ENCODE peak calls at places on chromosomes 16 and 17, in nine cellular contexts. One of them, this sample, is unnamed.

GRCh38 chr16:73879621-73880020 is 417.0 kb upstream of the PSMD7 start:
- DNase-seq in GM23338: no peak
- DNase-seq in CD8-positive, alpha-beta T cell: no peak
- DNase-seq in fibroblast of lung: no peak
- DNase-seq in ascending aorta: no peak
- DNase-seq in Calu3: no peak
- DNase-seq in OCI-LY7: no peak
- DNase-seq in AG04450: no peak
- DNase-seq in neural crest cell: no peak
- DNase-seq in this sample: no peak

GRCh38 chr17:1000597-1001490 is 3.9 kb downstream of the TIMM22 start:
- DNase-seq in neural crest cell: no peak
- DNase-seq in Calu3: no peak
- DNase-seq in ascending aorta: no peak
- DNase-seq in CD8-positive, alpha-beta T cell: no peak
- DNase-seq in GM23338: no peak
- DNase-seq in AG04450: no peak
- DNase-seq in OCI-LY7: no peak
- DNase-seq in fibroblast of lung: peak; percentile 53
- DNase-seq in this sample: no peak

GRCh38 chr17:42201155-42201772 is 7.0 kb upstream of the GHDC start:
- DNase-seq in Calu3: no peak
- DNase-seq in ascending aorta: no peak
- DNase-seq in OCI-LY7: no peak
- DNase-seq in fibroblast of lung: no peak
- DNase-seq in CD8-positive, alpha-beta T cell: no peak
- DNase-seq in GM23338: no peak
- DNase-seq in neural crest cell: no peak
- DNase-seq in AG04450: no peak
- DNase-seq in this sample: no peak

GRCh38 chr16:86156155-86156554 is 257.2 kb downstream of the IRF8 start:
- DNase-seq in AG04450: no peak
- DNase-seq in ascending aorta: no peak
- DNase-seq in OCI-LY7: no peak
- DNase-seq in fibroblast of lung: no peak
- DNase-seq in CD8-positive, alpha-beta T cell: no peak
- DNase-seq in neural crest cell: no peak
- DNase-seq in GM23338: no peak
- DNase-seq in Calu3: no peak
- DNase-seq in this sample: no peak

GRCh38 chr16:80804451-80805383 is at the start of gene CDYL2:
- DNase-seq in OCI-LY7: peak; percentile 53
- DNase-seq in neural crest cell: peak; percentile 4
- DNase-seq in CD8-positive, alpha-beta T cell: peak; percentile 69
- DNase-seq in Calu3: peak; percentile 55
- DNase-seq in GM23338: peak; percentile 31
- DNase-seq in AG04450: no peak
- DNase-seq in fibroblast of lung: peak; percentile 36
- DNase-seq in ascending aorta: no peak
- DNase-seq in this sample: peak; percentile 61

GRCh38 chr16:25395528-25395927 is 137.9 kb upstream of the ZKSCAN2 start:
- DNase-seq in ascending aorta: no peak
- DNase-seq in OCI-LY7: no peak
- DNase-seq in AG04450: no peak
- DNase-seq in Calu3: no peak
- DNase-seq in fibroblast of lung: no peak
- DNase-seq in CD8-positive, alpha-beta T cell: no peak
- DNase-seq in GM23338: peak; percentile 57
- DNase-seq in neural crest cell: no peak
- DNase-seq in this sample: no peak

GRCh38 chr16:77888786-77889185 is 100.4 kb downstream of the VAT1L start:
- DNase-seq in ascending aorta: no peak
- DNase-seq in CD8-positive, alpha-beta T cell: no peak
- DNase-seq in AG04450: no peak
- DNase-seq in Calu3: no peak
- DNase-seq in neural crest cell: no peak
- DNase-seq in fibroblast of lung: no peak
- DNase-seq in OCI-LY7: no peak
- DNase-seq in GM23338: no peak
- DNase-seq in this sample: no peak

GRCh38 chr16:52470601-52471000 is 76.3 kb downstream of the TOX3 start:
- DNase-seq in neural crest cell: no peak
- DNase-seq in GM23338: peak; percentile 77
- DNase-seq in ascending aorta: no peak
- DNase-seq in CD8-positive, alpha-beta T cell: no peak
- DNase-seq in OCI-LY7: no peak
- DNase-seq in fibroblast of lung: no peak
- DNase-seq in AG04450: no peak
- DNase-seq in Calu3: no peak
- DNase-seq in this sample: no peak

DNA sequence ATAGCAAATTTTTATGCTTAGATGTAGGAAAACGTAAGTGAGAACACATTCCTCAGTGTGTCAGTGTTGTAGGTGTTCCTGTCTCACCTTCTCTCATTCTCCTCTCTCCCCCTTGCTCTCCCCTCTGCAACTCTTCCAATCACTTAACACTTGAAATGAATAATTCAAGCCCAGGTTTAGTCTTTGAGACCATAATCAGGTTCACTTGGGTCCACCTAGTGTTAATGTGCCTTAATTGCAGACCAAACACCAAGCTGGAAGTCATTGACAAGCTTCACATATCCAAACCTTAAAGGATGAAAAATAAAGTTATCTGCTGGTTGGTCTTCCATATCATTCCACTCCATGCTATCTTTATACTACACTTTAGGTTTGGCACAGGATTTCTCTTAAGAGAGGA is 37.0 kb downstream of the STXBP4 start:
- DNase-seq in Calu3: no peak
- DNase-seq in AG04450: no peak
- DNase-seq in CD8-positive, alpha-beta T cell: no peak
- DNase-seq in OCI-LY7: peak; percentile 40
- DNase-seq in GM23338: peak; percentile 73
- DNase-seq in fibroblast of lung: peak; percentile 19
- DNase-seq in ascending aorta: no peak
- DNase-seq in neural crest cell: no peak
- DNase-seq in this sample: no peak
- TF ChIP-seq CTCF in Calu3: peak; percentile 51
- TF ChIP-seq CTCF in AG04450: peak; percentile 41
- TF ChIP-seq CTCF in CD8-positive, alpha-beta T cell: no peak
- TF ChIP-seq CTCF in OCI-LY7: peak; percentile 78
- TF ChIP-seq CTCF in GM23338: peak; percentile 59
- TF ChIP-seq CTCF in fibroblast of lung: peak; percentile 21
- TF ChIP-seq CTCF in ascending aorta: peak; percentile 14
- TF ChIP-seq CTCF in neural crest cell: peak; percentile 55
- TF ChIP-seq CTCF in this sample: peak; percentile 55

GRCh38 chr16:88534731-88535141 is 35.5 kb upstream of the ZC3H18 start:
- DNase-seq in fibroblast of lung: peak; percentile 52
- DNase-seq in neural crest cell: no peak
- DNase-seq in CD8-positive, alpha-beta T cell: peak; percentile 66
- DNase-seq in OCI-LY7: peak; percentile 41
- DNase-seq in GM23338: peak; percentile 65
- DNase-seq in ascending aorta: no peak
- DNase-seq in AG04450: no peak
- DNase-seq in Calu3: no peak
- DNase-seq in this sample: peak; percentile 59
- TF ChIP-seq CTCF in fibroblast of lung: no peak
- TF ChIP-seq CTCF in neural crest cell: no peak
- TF ChIP-seq CTCF in CD8-positive, alpha-beta T cell: no peak
- TF ChIP-seq CTCF in OCI-LY7: no peak
- TF ChIP-seq CTCF in GM23338: no peak
- TF ChIP-seq CTCF in ascending aorta: no peak
- TF ChIP-seq CTCF in AG04450: no peak
- TF ChIP-seq CTCF in Calu3: no peak
- TF ChIP-seq CTCF in this sample: no peak

GRCh38 chr17:16945513-16946201 is 26.3 kb downstream of the TNFRSF13B start:
- DNase-seq in AG04450: no peak
- DNase-seq in ascending aorta: no peak
- DNase-seq in OCI-LY7: peak; percentile 23
- DNase-seq in CD8-positive, alpha-beta T cell: peak; percentile 42
- DNase-seq in Calu3: no peak
- DNase-seq in GM23338: peak; percentile 80
- DNase-seq in fibroblast of lung: no peak
- DNase-seq in neural crest cell: no peak
- DNase-seq in this sample: no peak
- TF ChIP-seq CTCF in AG04450: no peak
- TF ChIP-seq CTCF in ascending aorta: no peak
- TF ChIP-seq CTCF in OCI-LY7: peak; percentile 57
- TF ChIP-seq CTCF in CD8-positive, alpha-beta T cell: no peak
- TF ChIP-seq CTCF in Calu3: no peak
- TF ChIP-seq CTCF in GM23338: peak; percentile 69
- TF ChIP-seq CTCF in fibroblast of lung: no peak
- TF ChIP-seq CTCF in neural crest cell: no peak
- TF ChIP-seq CTCF in this sample: no peak

DNA sequence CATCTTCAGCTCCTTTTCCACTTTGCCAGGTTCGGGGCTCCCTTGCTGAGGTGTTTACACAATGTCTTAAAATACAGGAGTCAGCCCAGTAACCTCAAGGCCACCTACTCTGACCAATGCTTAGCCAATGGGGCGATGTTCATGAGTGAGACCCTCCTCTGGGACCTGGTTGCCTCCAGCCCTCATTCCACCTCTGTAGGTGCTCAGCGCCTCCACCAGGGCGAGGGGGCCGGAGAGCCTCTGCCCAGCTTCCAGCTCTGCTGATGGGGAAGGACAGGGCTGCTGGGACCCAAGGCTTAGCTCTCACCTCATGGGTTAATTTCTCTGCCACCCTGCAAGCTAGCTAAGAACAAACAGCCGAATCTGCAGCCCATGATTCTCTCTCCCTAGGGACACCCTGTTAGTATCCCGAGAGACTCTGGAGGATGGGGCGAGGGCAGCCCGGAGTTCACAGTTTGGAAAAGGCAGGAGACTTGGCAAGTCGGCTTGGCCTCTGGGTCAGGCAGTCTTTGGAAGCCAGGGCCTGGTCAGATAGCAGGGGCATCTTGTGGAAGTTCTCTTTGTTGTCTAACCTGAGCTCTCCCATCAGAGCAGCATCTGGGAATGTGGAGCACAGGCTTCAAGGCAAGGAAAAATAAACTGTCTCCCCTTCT is 16.2 kb downstream of the SRCIN1 start:
- DNase-seq in GM23338: no peak
- DNase-seq in ascending aorta: no peak
- DNase-seq in neural crest cell: no peak
- DNase-seq in OCI-LY7: no peak
- DNase-seq in Calu3: no peak
- DNase-seq in fibroblast of lung: no peak
- DNase-seq in AG04450: no peak
- DNase-seq in CD8-positive, alpha-beta T cell: no peak
- DNase-seq in this sample: no peak
- TF ChIP-seq CTCF in GM23338: no peak
- TF ChIP-seq CTCF in ascending aorta: no peak
- TF ChIP-seq CTCF in neural crest cell: no peak
- TF ChIP-seq CTCF in OCI-LY7: no peak
- TF ChIP-seq CTCF in Calu3: no peak
- TF ChIP-seq CTCF in fibroblast of lung: no peak
- TF ChIP-seq CTCF in AG04450: no peak
- TF ChIP-seq CTCF in CD8-positive, alpha-beta T cell: no peak
- TF ChIP-seq CTCF in this sample: no peak

DNA sequence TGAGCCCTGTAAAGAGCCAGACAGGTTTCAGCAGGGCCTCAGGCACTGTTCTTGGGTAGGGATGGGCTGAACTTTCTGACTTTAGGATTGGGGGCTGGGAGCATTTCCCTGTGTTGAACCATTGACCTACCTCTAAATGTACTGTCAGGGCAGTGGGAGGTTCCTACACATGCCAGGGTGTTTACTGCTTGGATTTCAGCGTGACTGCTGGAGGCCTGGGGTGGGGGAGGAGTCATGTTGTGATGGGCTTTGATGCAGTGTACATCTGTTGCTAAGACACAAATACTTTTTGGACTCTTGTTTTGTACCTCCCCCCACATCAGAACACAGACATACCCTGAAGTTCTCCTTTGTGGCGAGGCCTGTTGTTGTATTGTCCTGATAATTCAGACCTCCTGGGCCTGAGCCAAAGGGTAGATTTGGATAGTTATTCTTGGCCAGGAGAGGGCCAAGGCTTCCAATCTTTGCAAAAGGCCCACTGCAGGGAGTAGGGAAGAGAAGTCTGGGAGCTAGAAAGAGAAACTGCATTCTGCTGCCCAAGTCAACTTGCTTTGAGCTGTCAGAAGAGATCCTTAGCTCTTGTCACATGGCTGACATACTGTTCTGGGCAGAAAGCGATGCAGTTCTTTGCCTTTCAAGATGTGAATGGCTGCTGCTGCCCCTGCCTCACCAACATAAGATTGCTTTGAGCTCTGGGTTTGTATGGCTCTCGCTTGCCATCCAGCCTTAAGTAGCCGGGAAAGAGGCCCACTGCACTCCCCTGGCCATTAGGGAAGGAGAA is 3.7 kb downstream of the NFE2L1 start:
- DNase-seq in CD8-positive, alpha-beta T cell: no peak
- DNase-seq in neural crest cell: no peak
- DNase-seq in AG04450: no peak
- DNase-seq in fibroblast of lung: peak; percentile 86
- DNase-seq in OCI-LY7: no peak
- DNase-seq in Calu3: no peak
- DNase-seq in GM23338: peak; percentile 43
- DNase-seq in ascending aorta: no peak
- DNase-seq in this sample: no peak
- TF ChIP-seq CTCF in CD8-positive, alpha-beta T cell: no peak
- TF ChIP-seq CTCF in neural crest cell: no peak
- TF ChIP-seq CTCF in AG04450: peak; percentile 24
- TF ChIP-seq CTCF in fibroblast of lung: peak; percentile 10
- TF ChIP-seq CTCF in OCI-LY7: no peak
- TF ChIP-seq CTCF in Calu3: no peak
- TF ChIP-seq CTCF in GM23338: no peak
- TF ChIP-seq CTCF in ascending aorta: no peak
- TF ChIP-seq CTCF in this sample: no peak

GRCh38 chr17:81871387-81872120 is 417 bp upstream of the ARHGDIA start:
- DNase-seq in Calu3: peak; percentile 96
- DNase-seq in fibroblast of lung: peak; percentile 78
- DNase-seq in CD8-positive, alpha-beta T cell: peak; percentile 97
- DNase-seq in AG04450: peak; percentile 47
- DNase-seq in GM23338: peak; percentile 89
- DNase-seq in OCI-LY7: peak; percentile 96
- DNase-seq in ascending aorta: peak; percentile 74
- DNase-seq in neural crest cell: peak; percentile 88
- DNase-seq in this sample: peak; percentile 95
- TF ChIP-seq CTCF in Calu3: peak; percentile 21
- TF ChIP-seq CTCF in fibroblast of lung: peak; percentile 27
- TF ChIP-seq CTCF in CD8-positive, alpha-beta T cell: no peak
- TF ChIP-seq CTCF in AG04450: peak; percentile 27
- TF ChIP-seq CTCF in GM23338: peak; percentile 27
- TF ChIP-seq CTCF in OCI-LY7: peak; percentile 59
- TF ChIP-seq CTCF in ascending aorta: peak; percentile 53
- TF ChIP-seq CTCF in neural crest cell: peak; percentile 39
- TF ChIP-seq CTCF in this sample: no peak

GRCh38 chr16:84950906-84951305 is 60.4 kb downstream of the ZDHHC7 start:
- DNase-seq in fibroblast of lung: no peak
- DNase-seq in CD8-positive, alpha-beta T cell: no peak
- DNase-seq in GM23338: peak; percentile 72
- DNase-seq in ascending aorta: no peak
- DNase-seq in neural crest cell: peak; percentile 31
- DNase-seq in OCI-LY7: peak; percentile 49
- DNase-seq in AG04450: no peak
- DNase-seq in Calu3: peak; percentile 55
- DNase-seq in this sample: no peak
- TF ChIP-seq CTCF in fibroblast of lung: peak; percentile 9
- TF ChIP-seq CTCF in CD8-positive, alpha-beta T cell: no peak
- TF ChIP-seq CTCF in GM23338: peak; percentile 56
- TF ChIP-seq CTCF in ascending aorta: no peak
- TF ChIP-seq CTCF in neural crest cell: peak; percentile 30
- TF ChIP-seq CTCF in OCI-LY7: peak; percentile 66
- TF ChIP-seq CTCF in AG04450: peak; percentile 21
- TF ChIP-seq CTCF in Calu3: peak; percentile 44
- TF ChIP-seq CTCF in this sample: peak; percentile 32

GRCh38 chr17:4934173-4934979 is 2.3 kb downstream of the GP1BA start:
- DNase-seq in GM23338: peak; percentile 70
- DNase-seq in OCI-LY7: no peak
- DNase-seq in ascending aorta: no peak
- DNase-seq in AG04450: no peak
- DNase-seq in Calu3: peak; percentile 67
- DNase-seq in neural crest cell: no peak
- DNase-seq in CD8-positive, alpha-beta T cell: no peak
- DNase-seq in fibroblast of lung: peak; percentile 58
- DNase-seq in this sample: no peak
- TF ChIP-seq CTCF in GM23338: peak; percentile 59
- TF ChIP-seq CTCF in OCI-LY7: peak; percentile 41
- TF ChIP-seq CTCF in ascending aorta: no peak
- TF ChIP-seq CTCF in AG04450: peak; percentile 47
- TF ChIP-seq CTCF in Calu3: no peak
- TF ChIP-seq CTCF in neural crest cell: peak; percentile 29
- TF ChIP-seq CTCF in CD8-positive, alpha-beta T cell: no peak
- TF ChIP-seq CTCF in fibroblast of lung: peak; percentile 24
- TF ChIP-seq CTCF in this sample: no peak

This sample was measured in glutamatergic neuron.